ENCODE peak calls at places on chromosomes 4 and X, in eight cellular contexts. N is endothelial cell of umbilical vein, U is brain microvascular endothelial cell, W is A673, P is fibroblast of mammary gland, F is kidney epithelial cell, T is HFF-Myc, S is dorsolateral prefrontal cortex. Z is an unnamed sample.

GRCh38 chrX:47232197-47232802 is 509 bp upstream of the USP11 start:
- DNase-seq in N (peak; percentile 1), P (no peak), T (no peak), W (no peak), U (no peak), F (no peak), S (no peak), Z (no peak)

GRCh38 chr4:86091201-86091600 is 268.7 kb downstream of the MAPK10 start:
- DNase-seq in F (no peak), P (peak; percentile 14), N (no peak), U (no peak), W (no peak), T (no peak), S (no peak), Z (no peak)

GRCh38 chr4:137981277-137981676 is 260.9 kb downstream of the SLC7A11 start:
- DNase-seq in U (peak; percentile 40), T (no peak), S (no peak), N (no peak), W (peak; percentile 66), F (no peak), P (peak; percentile 68), Z (no peak)

GRCh38 chrX:44569122-44569521 is 26.5 kb upstream of the FUNDC1 start:
- DNase-seq in N (no peak), T (no peak), P (peak; percentile 20), F (no peak), U (no peak), W (no peak), S (no peak), Z (no peak)

GRCh38 chr4:77010841-77011354 is 61.3 kb downstream of the SEPTIN11 start:
- DNase-seq in N (peak; percentile 88), S (no peak), P (peak; percentile 93), U (peak; percentile 66), T (peak; percentile 64), W (peak; percentile 47), F (no peak), Z (no peak)

GRCh38 chr4:133320576-133321170 is 171.6 kb downstream of the PCDH10 start:
- DNase-seq in P (peak; percentile 12), N (peak; percentile 51), S (no peak), F (no peak), T (no peak), W (peak; percentile 62), U (peak; percentile 43), Z (peak; percentile 3)

GRCh38 chr4:128958194-128958593 is 135.1 kb downstream of the SCLT1 start:
- DNase-seq in S (no peak), T (no peak), F (no peak), W (no peak), P (no peak), U (no peak), N (no peak), Z (no peak)

GRCh38 chrX:104370089-104370488 is 115.4 kb upstream of the ESX1 start:
- DNase-seq in T (no peak), U (no peak), P (peak; percentile 18), F (no peak), N (no peak), W (peak; percentile 2), S (no peak), Z (no peak)

GRCh38 chr4:3714642-3715001 is 51.6 kb upstream of the ADRA2C start:
- DNase-seq in N (no peak), S (peak; percentile 12), U (no peak), F (no peak), W (no peak), T (no peak), P (no peak), Z (no peak)

GRCh38 chr4:924107-925096 is 7.7 kb downstream of the GAK start:
- DNase-seq in F (no peak), S (peak; percentile 24), W (no peak), P (peak; percentile 59), N (peak; percentile 38), U (peak; percentile 43), T (no peak), Z (no peak)

GRCh38 chrX:131827935-131828334 is 195.2 kb upstream of the STK26 start:
- DNase-seq in N (peak; percentile 19), T (no peak), P (no peak), S (no peak), W (peak; percentile 75), U (peak; percentile 23), F (no peak), Z (no peak)

GRCh38 chrX:46704767-46705386 is 54.0 kb downstream of the SLC9A7 start:
- DNase-seq in U (peak; percentile 24), F (no peak), N (peak; percentile 39), T (no peak), W (no peak), P (peak; percentile 34), S (no peak), Z (no peak)

GRCh38 chr4:168569066-168569908 is 72.4 kb downstream of the PALLD start:
- DNase-seq in T (no peak), W (peak; percentile 65), N (peak; percentile 98), F (no peak), S (no peak), P (peak; percentile 52), U (no peak), Z (no peak)

DNA sequence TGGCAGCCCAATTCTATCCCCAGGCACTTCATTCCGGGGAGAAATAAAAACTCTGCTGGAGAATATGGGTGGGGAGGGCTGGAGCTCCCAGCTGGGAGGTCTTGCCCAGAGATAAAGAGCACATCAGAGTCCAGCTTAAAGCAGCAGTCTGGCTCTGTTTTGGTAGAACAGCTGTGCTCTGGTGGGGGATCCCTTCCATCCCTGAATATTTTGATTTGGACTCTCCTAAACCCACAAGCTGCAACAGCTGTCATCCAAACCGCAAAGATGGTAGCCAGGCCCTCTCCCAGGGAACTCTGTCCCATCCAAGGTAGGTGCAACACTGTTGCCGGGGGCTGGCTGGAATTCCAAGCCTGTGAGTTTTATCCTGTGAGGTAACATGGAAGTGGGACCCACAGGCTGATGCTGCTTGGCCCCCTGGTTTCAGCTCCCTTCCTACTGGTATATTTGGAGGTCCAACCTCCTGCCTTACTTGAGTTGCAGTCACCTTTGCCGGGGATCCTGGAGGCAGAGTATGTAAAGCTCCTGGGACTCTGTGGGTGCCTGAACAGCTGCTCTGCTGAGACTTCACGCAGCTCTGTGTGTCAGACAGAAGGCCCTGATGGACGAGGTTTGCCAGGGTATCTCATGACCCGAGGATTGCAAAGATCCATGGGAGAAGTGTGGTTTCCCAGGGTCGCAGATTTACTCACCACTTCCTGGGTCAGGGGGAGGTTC is 203.5 kb upstream of the ITM2A start:
- DNase-seq in S (no peak), T (no peak), W (no peak), U (no peak), F (no peak), P (no peak), N (no peak), Z (no peak)
- TF ChIP-seq CTCF in S (no peak), T (no peak), W (no peak), U (no peak), F (no peak), P (no peak), N (no peak), Z (no peak)

GRCh38 chr4:45036677-45037076 is 310.3 kb upstream of the GNPDA2 start:
- DNase-seq in P (no peak), F (no peak), U (no peak), T (no peak), N (no peak), W (peak; percentile 16), S (no peak), Z (no peak)

GRCh38 chr4:45030059-45030458 is 303.7 kb upstream of the GNPDA2 start:
- DNase-seq in N (no peak), S (no peak), W (no peak), P (no peak), T (no peak), F (no peak), U (no peak), Z (no peak)

DNA sequence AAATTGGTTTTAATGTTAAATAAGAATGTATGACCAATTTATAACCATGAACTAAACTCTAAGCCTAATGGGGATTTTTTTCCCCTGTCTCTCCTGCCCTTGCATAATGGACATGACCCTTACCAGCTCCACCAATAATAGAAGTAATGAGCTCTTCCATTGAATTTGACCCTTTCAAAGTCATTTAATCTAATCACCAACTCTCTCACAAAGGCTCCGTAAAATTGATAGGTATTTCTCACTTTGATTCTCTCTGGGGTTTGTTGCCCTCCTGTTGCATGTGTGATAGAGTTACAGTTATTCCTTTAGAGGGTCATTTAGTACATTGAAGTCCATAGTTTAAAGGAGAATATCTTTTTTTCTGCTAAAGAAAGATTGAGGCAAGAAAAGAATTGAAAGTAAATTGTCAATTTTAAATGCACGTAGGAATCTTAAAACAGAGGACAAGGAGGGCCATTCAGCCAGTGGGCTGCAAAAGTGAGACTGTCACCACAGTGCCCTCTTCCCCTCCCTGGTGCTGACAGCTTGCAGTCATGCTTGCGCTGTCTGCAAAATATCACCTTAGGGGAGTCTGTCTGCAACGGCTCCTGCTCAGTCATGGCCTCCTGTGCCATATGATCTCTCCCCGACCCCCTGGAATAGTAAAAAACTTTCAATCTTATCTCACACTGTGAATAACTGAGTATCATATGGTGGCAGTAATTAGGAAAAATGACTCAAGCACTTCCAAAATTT is 307.5 kb upstream of the GNPDA2 start:
- DNase-seq in T (no peak), S (no peak), P (no peak), N (no peak), U (no peak), W (no peak), F (no peak), Z (no peak)
- H3K4me3 ChIP-seq in T (no peak overlapping the region), S (no peak overlapping the region), P (no peak overlapping the region), N (no peak overlapping the region), U (no peak overlapping the region), W (no peak overlapping the region), F (no peak overlapping the region), Z (no peak overlapping the region)

DNA sequence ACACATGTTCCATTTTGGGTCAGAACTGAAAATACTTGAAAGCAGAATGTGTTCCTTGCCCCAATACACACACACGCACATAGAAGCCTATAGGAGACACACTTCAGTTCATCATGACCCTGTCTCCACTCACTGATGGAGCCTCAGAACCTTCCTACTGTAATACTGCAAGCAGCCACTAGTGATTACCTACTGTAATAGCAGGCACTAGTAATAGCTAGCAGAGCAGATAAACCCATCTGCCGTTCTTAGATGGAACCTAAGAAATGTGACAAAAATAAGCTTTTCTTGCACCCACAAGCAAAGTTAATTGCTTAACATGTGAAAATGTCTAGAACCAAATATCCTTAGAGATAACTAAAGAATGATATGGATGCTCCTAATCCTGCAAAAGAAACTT is 13.6 kb downstream of the AMTN start:
- DNase-seq in F (no peak), W (peak; percentile 2), U (no peak), T (no peak), N (no peak), S (no peak), P (no peak), Z (no peak)
- TF ChIP-seq CTCF in F (no peak), W (peak; percentile 24), U (peak; percentile 40), T (no peak), N (no peak), S (no peak), P (peak; percentile 12), Z (peak; percentile 20)

GRCh38 chrX:150548251-150548650 is 20.2 kb upstream of the MTM1 start:
- DNase-seq in S (no peak), N (no peak), F (no peak), W (no peak), P (no peak), T (no peak), U (no peak), Z (no peak)
- H3K4me3 ChIP-seq in S (peak overlapping the region; percentile 42), N (no peak overlapping the region), F (no peak overlapping the region), W (no peak overlapping the region), P (no peak overlapping the region), T (no peak overlapping the region), U (no peak overlapping the region), Z (peak overlapping the region; percentile 36)

DNA sequence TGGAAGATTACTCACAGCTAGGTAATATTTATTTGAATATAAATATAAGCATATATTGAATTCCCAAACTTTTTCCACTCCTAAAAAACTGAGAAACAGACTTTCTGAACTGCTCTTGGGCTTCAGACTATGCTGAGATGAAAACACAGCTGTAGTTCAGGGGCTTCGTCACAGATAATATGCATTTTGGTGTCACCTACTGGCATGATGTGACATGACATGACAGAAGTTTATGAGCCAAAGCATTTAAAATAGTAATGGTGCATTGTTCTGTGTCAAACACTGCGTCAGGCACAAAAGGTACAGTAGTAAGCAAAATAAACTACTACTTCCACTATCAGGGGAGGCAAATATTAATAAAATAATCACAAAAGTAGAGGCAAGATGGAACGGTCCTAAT is 171.3 kb downstream of the BTC start:
- DNase-seq in T (peak; percentile 36), S (no peak), P (peak; percentile 72), N (peak; percentile 79), W (peak; percentile 64), U (peak; percentile 64), F (no peak), Z (no peak)
- TF ChIP-seq CTCF in T (peak; percentile 34), S (peak; percentile 8), P (peak; percentile 44), N (peak; percentile 46), W (peak; percentile 60), U (peak; percentile 59), F (peak; percentile 36), Z (peak; percentile 64)